ENCODE peak calls at places on chromosomes 3 and 15, in seven cellular contexts. One of them, this sample, is unnamed.

GRCh38 chr3:53030864-53031445 is 14.9 kb downstream of the SFMBT1 start:
- DNase-seq in heart left ventricle: no peak
- DNase-seq in Peyer's patch: peak
- DNase-seq in fibroblast of the aortic adventitia: no peak
- DNase-seq in Panc1: no peak
- DNase-seq in AG09309: no peak
- DNase-seq in neural progenitor cell: no peak
- DNase-seq in this sample: no peak

GRCh38 chr3:110157221-110157620 is 819.9 kb upstream of the DPPA4 start:
- DNase-seq in fibroblast of the aortic adventitia: no peak
- DNase-seq in AG09309: no peak
- DNase-seq in neural progenitor cell: no peak
- DNase-seq in Peyer's patch: no peak
- DNase-seq in heart left ventricle: no peak
- DNase-seq in Panc1: no peak
- DNase-seq in this sample: no peak

GRCh38 chr15:100252359-100252758 is 89.4 kb downstream of the ADAMTS17 start:
- DNase-seq in Peyer's patch: peak
- DNase-seq in heart left ventricle: peak
- DNase-seq in AG09309: no peak
- DNase-seq in neural progenitor cell: no peak
- DNase-seq in Panc1: no peak
- DNase-seq in fibroblast of the aortic adventitia: no peak
- DNase-seq in this sample: no peak

GRCh38 chr15:81293728-81294500 is 30.0 kb downstream of the STARD5 start:
- DNase-seq in heart left ventricle: no peak
- DNase-seq in fibroblast of the aortic adventitia: no peak
- DNase-seq in AG09309: no peak
- DNase-seq in neural progenitor cell: no peak
- DNase-seq in Panc1: no peak
- DNase-seq in Peyer's patch: peak
- DNase-seq in this sample: no peak

GRCh38 chr3:127287840-127288239 is at the start of gene PRR20G:
- DNase-seq in neural progenitor cell: no peak
- DNase-seq in fibroblast of the aortic adventitia: no peak
- DNase-seq in heart left ventricle: no peak
- DNase-seq in Peyer's patch: no peak
- DNase-seq in Panc1: no peak
- DNase-seq in AG09309: no peak
- DNase-seq in this sample: no peak

GRCh38 chr3:146585156-146585555 is 20.0 kb downstream of the PLSCR5 start:
- DNase-seq in Peyer's patch: no peak
- DNase-seq in fibroblast of the aortic adventitia: no peak
- DNase-seq in Panc1: no peak
- DNase-seq in heart left ventricle: no peak
- DNase-seq in AG09309: no peak
- DNase-seq in neural progenitor cell: no peak
- DNase-seq in this sample: no peak

GRCh38 chr3:42763023-42763422 is 10.0 kb downstream of the CCDC13 start:
- DNase-seq in AG09309: no peak
- DNase-seq in neural progenitor cell: no peak
- DNase-seq in Panc1: no peak
- DNase-seq in Peyer's patch: no peak
- DNase-seq in heart left ventricle: no peak
- DNase-seq in fibroblast of the aortic adventitia: peak
- DNase-seq in this sample: peak

GRCh38 chr15:36571301-36571700 is 8.1 kb upstream of the CDIN1 start:
- DNase-seq in Panc1: no peak
- DNase-seq in fibroblast of the aortic adventitia: no peak
- DNase-seq in Peyer's patch: no peak
- DNase-seq in neural progenitor cell: no peak
- DNase-seq in heart left ventricle: no peak
- DNase-seq in AG09309: no peak
- DNase-seq in this sample: peak

GRCh38 chr3:33318709-33319380 is 41.6 kb downstream of the FBXL2 start:
- DNase-seq in Peyer's patch: no peak
- DNase-seq in fibroblast of the aortic adventitia: peak
- DNase-seq in Panc1: no peak
- DNase-seq in heart left ventricle: no peak
- DNase-seq in AG09309: no peak
- DNase-seq in neural progenitor cell: no peak
- DNase-seq in this sample: no peak

GRCh38 chr15:23569513-23569912 is 4.0 kb downstream of the MKRN3 start:
- DNase-seq in Panc1: no peak
- DNase-seq in AG09309: no peak
- DNase-seq in fibroblast of the aortic adventitia: no peak
- DNase-seq in Peyer's patch: no peak
- DNase-seq in heart left ventricle: no peak
- DNase-seq in neural progenitor cell: no peak
- DNase-seq in this sample: no peak

GRCh38 chr3:167033866-167034265 is 346.2 kb downstream of the ZBBX start:
- DNase-seq in fibroblast of the aortic adventitia: no peak
- DNase-seq in AG09309: no peak
- DNase-seq in neural progenitor cell: no peak
- DNase-seq in Peyer's patch: no peak
- DNase-seq in heart left ventricle: no peak
- DNase-seq in Panc1: no peak
- DNase-seq in this sample: no peak

GRCh38 chr3:182490601-182491485 is 302.5 kb upstream of the ATP11B start:
- DNase-seq in heart left ventricle: no peak
- DNase-seq in Panc1: peak
- DNase-seq in AG09309: no peak
- DNase-seq in neural progenitor cell: peak
- DNase-seq in Peyer's patch: no peak
- DNase-seq in fibroblast of the aortic adventitia: peak
- DNase-seq in this sample: no peak

GRCh38 chr3:31294430-31295149 is 238.1 kb upstream of the STT3B start:
- DNase-seq in Panc1: no peak
- DNase-seq in Peyer's patch: no peak
- DNase-seq in neural progenitor cell: no peak
- DNase-seq in heart left ventricle: no peak
- DNase-seq in AG09309: no peak
- DNase-seq in fibroblast of the aortic adventitia: peak
- DNase-seq in this sample: no peak

GRCh38 chr3:138459619-138460535 is 25.5 kb downstream of the ESYT3 start:
- DNase-seq in AG09309: no peak
- DNase-seq in Panc1: no peak
- DNase-seq in fibroblast of the aortic adventitia: no peak
- DNase-seq in neural progenitor cell: no peak
- DNase-seq in heart left ventricle: peak
- DNase-seq in Peyer's patch: no peak
- DNase-seq in this sample: no peak

GRCh38 chr3:72171946-72172345 is 387.0 kb upstream of the PROK2 start:
- DNase-seq in Peyer's patch: no peak
- DNase-seq in AG09309: no peak
- DNase-seq in Panc1: no peak
- DNase-seq in fibroblast of the aortic adventitia: peak
- DNase-seq in heart left ventricle: peak
- DNase-seq in neural progenitor cell: no peak
- DNase-seq in this sample: no peak

GRCh38 chr15:63048986-63049665 is 6.6 kb downstream of the TPM1 start:
- DNase-seq in fibroblast of the aortic adventitia: peak
- DNase-seq in Panc1: no peak
- DNase-seq in Peyer's patch: peak
- DNase-seq in neural progenitor cell: peak
- DNase-seq in heart left ventricle: peak
- DNase-seq in AG09309: no peak
- DNase-seq in this sample: peak

GRCh38 chr3:88133711-88134263 is 16.0 kb upstream of the C3orf38 start:
- DNase-seq in AG09309: no peak
- DNase-seq in neural progenitor cell: no peak
- DNase-seq in Panc1: no peak
- DNase-seq in Peyer's patch: no peak
- DNase-seq in heart left ventricle: no peak
- DNase-seq in fibroblast of the aortic adventitia: no peak
- DNase-seq in this sample: no peak

GRCh38 chr3:126081618-126082333 is 2.1 kb downstream of the SLC41A3 start:
- DNase-seq in heart left ventricle: no peak
- DNase-seq in Panc1: peak
- DNase-seq in neural progenitor cell: no peak
- DNase-seq in Peyer's patch: no peak
- DNase-seq in AG09309: no peak
- DNase-seq in fibroblast of the aortic adventitia: peak
- DNase-seq in this sample: peak

GRCh38 chr3:195546130-195546560 is 3.0 kb upstream of the PPP1R2 start:
- DNase-seq in Panc1: peak
- DNase-seq in Peyer's patch: no peak
- DNase-seq in heart left ventricle: no peak
- DNase-seq in neural progenitor cell: no peak
- DNase-seq in AG09309: peak
- DNase-seq in fibroblast of the aortic adventitia: peak
- DNase-seq in this sample: peak

GRCh38 chr15:80891006-80891405 is 98.6 kb downstream of the MESD start:
- DNase-seq in neural progenitor cell: no peak
- DNase-seq in heart left ventricle: no peak
- DNase-seq in Panc1: no peak
- DNase-seq in fibroblast of the aortic adventitia: peak
- DNase-seq in AG09309: no peak
- DNase-seq in Peyer's patch: no peak
- DNase-seq in this sample: no peak

GRCh38 chr15:33293619-33294309 is 17.0 kb upstream of the RYR3 start:
- DNase-seq in AG09309: no peak
- DNase-seq in neural progenitor cell: no peak
- DNase-seq in Panc1: no peak
- DNase-seq in Peyer's patch: no peak
- DNase-seq in heart left ventricle: no peak
- DNase-seq in fibroblast of the aortic adventitia: peak
- DNase-seq in this sample: peak

GRCh38 chr3:149003653-149004305 is 12.4 kb downstream of the GYG1 start:
- DNase-seq in AG09309: no peak
- DNase-seq in fibroblast of the aortic adventitia: no peak
- DNase-seq in neural progenitor cell: no peak
- DNase-seq in Panc1: no peak
- DNase-seq in heart left ventricle: no peak
- DNase-seq in Peyer's patch: no peak
- DNase-seq in this sample: no peak

GRCh38 chr3:117892991-117893390 is 1141.7 kb downstream of the IGSF11 start:
- DNase-seq in heart left ventricle: no peak
- DNase-seq in AG09309: no peak
- DNase-seq in Panc1: no peak
- DNase-seq in Peyer's patch: no peak
- DNase-seq in fibroblast of the aortic adventitia: peak
- DNase-seq in neural progenitor cell: no peak
- DNase-seq in this sample: no peak

GRCh38 chr3:179528786-179529185 is 33.9 kb upstream of the ACTL6A start:
- DNase-seq in Peyer's patch: no peak
- DNase-seq in Panc1: no peak
- DNase-seq in AG09309: no peak
- DNase-seq in fibroblast of the aortic adventitia: no peak
- DNase-seq in heart left ventricle: no peak
- DNase-seq in neural progenitor cell: no peak
- DNase-seq in this sample: peak

GRCh38 chr3:163916596-163917560 is 1161.4 kb downstream of the SI start:
- DNase-seq in AG09309: no peak
- DNase-seq in heart left ventricle: no peak
- DNase-seq in Panc1: no peak
- DNase-seq in Peyer's patch: no peak
- DNase-seq in neural progenitor cell: peak
- DNase-seq in fibroblast of the aortic adventitia: no peak
- DNase-seq in this sample: no peak

GRCh38 chr15:51724673-51725072 is 12.8 kb downstream of the LYSMD2 start:
- DNase-seq in heart left ventricle: no peak
- DNase-seq in Panc1: no peak
- DNase-seq in AG09309: no peak
- DNase-seq in Peyer's patch: no peak
- DNase-seq in fibroblast of the aortic adventitia: no peak
- DNase-seq in neural progenitor cell: peak
- DNase-seq in this sample: no peak

GRCh38 chr3:40701016-40701588 is 176.3 kb downstream of the ZNF621 start:
- DNase-seq in fibroblast of the aortic adventitia: no peak
- DNase-seq in Panc1: no peak
- DNase-seq in Peyer's patch: no peak
- DNase-seq in AG09309: no peak
- DNase-seq in heart left ventricle: no peak
- DNase-seq in neural progenitor cell: no peak
- DNase-seq in this sample: no peak

DNA sequence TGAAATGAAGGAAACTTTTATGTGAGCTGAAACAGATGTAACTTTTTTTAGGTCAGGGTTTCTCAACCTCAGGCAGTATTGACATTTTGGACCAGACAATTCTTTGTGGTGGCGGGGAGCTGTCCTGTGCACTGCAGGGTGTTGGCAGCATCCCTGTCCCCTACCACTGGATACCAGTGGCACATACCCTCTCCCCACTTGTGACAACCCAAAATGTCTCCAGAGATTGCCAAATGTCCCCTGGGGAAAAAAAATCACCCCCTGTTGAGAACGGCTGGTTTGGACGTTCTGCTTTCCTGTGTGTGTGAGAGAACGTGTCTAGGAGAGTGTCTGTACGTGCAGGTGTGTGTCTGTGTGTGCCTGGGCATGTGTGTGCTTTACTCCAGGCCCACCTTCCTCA is 30.7 kb upstream of the GRIP2 start:
- DNase-seq in fibroblast of the aortic adventitia: no peak
- DNase-seq in heart left ventricle: no peak
- DNase-seq in AG09309: no peak
- DNase-seq in Panc1: no peak
- DNase-seq in Peyer's patch: no peak
- DNase-seq in neural progenitor cell: no peak
- DNase-seq in this sample: no peak
- H3K4me3 ChIP-seq in fibroblast of the aortic adventitia: no peak
- H3K4me3 ChIP-seq in heart left ventricle: no peak
- H3K4me3 ChIP-seq in AG09309: no peak
- H3K4me3 ChIP-seq in Panc1: no peak
- H3K4me3 ChIP-seq in Peyer's patch: no peak
- H3K4me3 ChIP-seq in neural progenitor cell: no peak
- H3K4me3 ChIP-seq in this sample: no peak

GRCh38 chr3:104987859-104988258 is 378.9 kb upstream of the ALCAM start:
- DNase-seq in heart left ventricle: no peak
- DNase-seq in Panc1: no peak
- DNase-seq in neural progenitor cell: no peak
- DNase-seq in AG09309: no peak
- DNase-seq in fibroblast of the aortic adventitia: no peak
- DNase-seq in Peyer's patch: no peak
- DNase-seq in this sample: no peak
- TF ChIP-seq CTCF in heart left ventricle: no peak
- TF ChIP-seq CTCF in Panc1: no peak
- TF ChIP-seq CTCF in neural progenitor cell: peak
- TF ChIP-seq CTCF in AG09309: no peak
- TF ChIP-seq CTCF in fibroblast of the aortic adventitia: no peak
- TF ChIP-seq CTCF in Peyer's patch: no peak
- TF ChIP-seq CTCF in this sample: no peak

DNA sequence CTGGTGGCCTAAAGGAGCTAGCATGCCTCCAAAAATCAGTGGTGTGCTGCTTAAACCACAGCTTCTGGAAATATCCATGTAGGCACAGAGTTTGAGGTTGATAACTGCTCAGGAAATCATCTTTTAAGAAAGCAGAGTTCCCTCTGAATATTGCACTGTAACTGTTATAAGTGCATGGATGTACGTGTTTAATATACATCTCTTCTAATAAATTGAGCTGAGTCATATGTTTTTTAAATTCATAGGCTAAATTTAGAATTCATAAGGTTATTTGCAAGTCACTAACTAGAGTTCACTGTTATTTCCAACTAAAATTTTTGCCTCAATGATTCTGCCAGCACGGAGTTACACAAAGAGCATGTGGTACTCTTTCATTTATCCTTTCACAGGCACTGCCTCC is 68.9 kb downstream of the MYH15 start:
- DNase-seq in neural progenitor cell: no peak
- DNase-seq in fibroblast of the aortic adventitia: peak
- DNase-seq in Peyer's patch: no peak
- DNase-seq in Panc1: no peak
- DNase-seq in AG09309: no peak
- DNase-seq in heart left ventricle: no peak
- DNase-seq in this sample: no peak
- H3K4me3 ChIP-seq in neural progenitor cell: no peak
- H3K4me3 ChIP-seq in fibroblast of the aortic adventitia: no peak
- H3K4me3 ChIP-seq in Peyer's patch: no peak
- H3K4me3 ChIP-seq in Panc1: no peak
- H3K4me3 ChIP-seq in AG09309: no peak
- H3K4me3 ChIP-seq in heart left ventricle: no peak
- H3K4me3 ChIP-seq in this sample: no peak

GRCh38 chr15:76903251-76903681 is 1.9 kb downstream of the SCAPER start:
- DNase-seq in heart left ventricle: no peak
- DNase-seq in Peyer's patch: no peak
- DNase-seq in AG09309: no peak
- DNase-seq in neural progenitor cell: peak
- DNase-seq in fibroblast of the aortic adventitia: peak
- DNase-seq in Panc1: peak
- DNase-seq in this sample: peak
- TF ChIP-seq CTCF in heart left ventricle: peak
- TF ChIP-seq CTCF in Peyer's patch: peak
- TF ChIP-seq CTCF in AG09309: peak
- TF ChIP-seq CTCF in neural progenitor cell: peak
- TF ChIP-seq CTCF in fibroblast of the aortic adventitia: peak
- TF ChIP-seq CTCF in Panc1: peak
- TF ChIP-seq CTCF in this sample: peak

This sample was measured in foreskin fibroblast.